ENCODE peak calls at places on chromosomes 16 and 17, in seven cellular contexts. S is NCI-H774, W is stomach, G is NCI-H524, Y is H9, L is NCI-H146, P is NCI-H510A. B is an unnamed sample.

GRCh38 chr17:4229627-4230026 is 34.2 kb downstream of the ANKFY1 start:
- DNase-seq in S (no peak), W (no peak), G (no peak), Y (no peak), L (no peak), P (no peak), B (peak; percentile 29)

GRCh38 chr17:14197582-14197981 is 39.1 kb downstream of the CDRT15 start:
- DNase-seq in S (no peak), W (peak; percentile 38), G (no peak), Y (no peak), L (no peak), P (no peak), B (no peak)

GRCh38 chr17:50514936-50515702 is 6.9 kb downstream of the MYCBPAP start:
- DNase-seq in S (no peak), W (no peak), G (no peak), Y (no peak), L (no peak), P (no peak), B (no peak)

GRCh38 chr16:85565796-85566501 is 47.2 kb upstream of the GSE1 start:
- DNase-seq in S (no peak), W (no peak), G (no peak), Y (no peak), L (no peak), P (no peak), B (no peak)

GRCh38 chr17:22671110-22671509 is 978.8 kb downstream of the KCNJ18 start:
- DNase-seq in S (no peak), W (no peak), G (no peak), Y (no peak), L (no peak), P (no peak), B (no peak)

GRCh38 chr16:72856797-72857196 is 191.1 kb downstream of the ZFHX3 start:
- DNase-seq in S (no peak), W (no peak), G (no peak), Y (peak; percentile 61), L (peak; percentile 51), P (no peak), B (no peak)

GRCh38 chr16:19645557-19645981 is 72.5 kb downstream of the KNOP1 start:
- DNase-seq in S (no peak), W (no peak), G (no peak), Y (no peak), L (no peak), P (no peak), B (no peak)

GRCh38 chr17:27513849-27514248 is 57.6 kb downstream of the KSR1 start:
- DNase-seq in S (no peak), W (no peak), G (no peak), Y (no peak), L (no peak), P (no peak), B (no peak)

GRCh38 chr17:50051082-50051576 is 4.8 kb upstream of the ITGA3 start:
- DNase-seq in S (no peak), W (peak; percentile 62), G (no peak), Y (peak; percentile 75), L (no peak), P (no peak), B (no peak)

GRCh38 chr16:85142771-85143211 is 30.5 kb upstream of the CIBAR2 start:
- DNase-seq in S (no peak), W (no peak), G (no peak), Y (no peak), L (no peak), P (no peak), B (no peak)